ENCODE peak calls at places on chromosomes 3 and 15, in eight cellular contexts. M, D, T, R, X, G, Y and A are unnamed samples.

GRCh38 chr3:22960326-22960984 is 242.7 kb upstream of the UBE2E2 start:
- DNase-seq in M (no peak), D (no peak), T (peak), R (peak), X (no peak), G (peak), Y (peak), A (peak)

GRCh38 chr15:62809106-62809967 is 233.2 kb upstream of the TPM1 start:
- DNase-seq in M (no peak), D (no peak), T (peak), R (no peak), X (no peak), G (peak), Y (peak), A (no peak)

GRCh38 chr3:77081240-77081661 is 41.4 kb downstream of the ROBO2 start:
- DNase-seq in M (no peak), D (no peak), T (peak), R (peak), X (no peak), G (peak), Y (peak), A (no peak)

GRCh38 chr15:62444104-62445027 is 279.3 kb upstream of the C2CD4B start:
- DNase-seq in M (no peak), D (no peak), T (peak), R (no peak), X (no peak), G (peak), Y (peak), A (no peak)

GRCh38 chr15:23567921-23568320 is 2.4 kb downstream of the MKRN3 start:
- DNase-seq in M (no peak), D (no peak), T (no peak), R (no peak), X (no peak), G (no peak), Y (no peak), A (no peak)

GRCh38 chr15:74383695-74384565 is 16.5 kb upstream of the CYP11A1 start:
- DNase-seq in M (peak), D (peak), T (peak), R (no peak), X (no peak), G (no peak), Y (no peak), A (no peak)

GRCh38 chr15:67080118-67080899 is 14.9 kb downstream of the SMAD3 start:
- DNase-seq in M (no peak), D (no peak), T (no peak), R (peak), X (no peak), G (peak), Y (no peak), A (peak)

GRCh38 chr3:101963902-101964362 is 114.6 kb downstream of the NFKBIZ start:
- DNase-seq in M (no peak), D (no peak), T (peak), R (no peak), X (no peak), G (peak), Y (no peak), A (peak)

GRCh38 chr3:188707396-188708288 is 464.1 kb upstream of the TPRG1 start:
- DNase-seq in M (no peak), D (no peak), T (peak), R (no peak), X (no peak), G (no peak), Y (no peak), A (no peak)

GRCh38 chr3:55587476-55587875 is 100.4 kb upstream of the WNT5A start:
- DNase-seq in M (no peak), D (no peak), T (no peak), R (no peak), X (no peak), G (no peak), Y (no peak), A (no peak)

GRCh38 chr3:157310329-157311065 is 126.2 kb upstream of the PTX3 start:
- DNase-seq in M (no peak), D (no peak), T (no peak), R (no peak), X (no peak), G (no peak), Y (no peak), A (no peak)

GRCh38 chr3:167917969-167918368 is 177.8 kb downstream of the GOLIM4 start:
- DNase-seq in M (no peak), D (no peak), T (no peak), R (no peak), X (no peak), G (no peak), Y (no peak), A (no peak)

GRCh38 chr3:38805765-38806386 is 10.1 kb downstream of the SCN10A start:
- DNase-seq in M (no peak), D (no peak), T (peak), R (peak), X (peak), G (peak), Y (peak), A (no peak)

GRCh38 chr15:75815811-75816719 is 27.2 kb upstream of the UBE2Q2 start:
- DNase-seq in M (no peak), D (no peak), T (peak), R (no peak), X (no peak), G (no peak), Y (no peak), A (no peak)

GRCh38 chr3:127061641-127062040 is 78.7 kb downstream of the PLXNA1 start:
- DNase-seq in M (no peak), D (no peak), T (no peak), R (no peak), X (no peak), G (no peak), Y (no peak), A (no peak)

GRCh38 chr15:33091983-33092688 is 102.4 kb downstream of the FMN1 start:
- DNase-seq in M (peak), D (no peak), T (no peak), R (no peak), X (no peak), G (no peak), Y (no peak), A (no peak)

GRCh38 chr15:69686626-69687025 is 234.0 kb downstream of the RPLP1 start:
- DNase-seq in M (no peak), D (no peak), T (no peak), R (no peak), X (no peak), G (no peak), Y (no peak), A (no peak)

GRCh38 chr3:191388823-191389222 is 58.5 kb upstream of the UTS2B start:
- DNase-seq in M (no peak), D (no peak), T (no peak), R (no peak), X (no peak), G (no peak), Y (no peak), A (no peak)

GRCh38 chr3:79383402-79384012 is 384.3 kb downstream of the ROBO1 start:
- DNase-seq in M (no peak), D (no peak), T (no peak), R (no peak), X (no peak), G (peak), Y (peak), A (no peak)

GRCh38 chr3:36774072-36774471 is 9.7 kb upstream of the DCLK3 start:
- DNase-seq in M (no peak), D (no peak), T (no peak), R (no peak), X (no peak), G (no peak), Y (peak), A (no peak)

GRCh38 chr3:157027861-157028745 is 131.8 kb downstream of the CCNL1 start:
- DNase-seq in M (no peak), D (no peak), T (no peak), R (no peak), X (no peak), G (no peak), Y (no peak), A (no peak)

GRCh38 chr15:90665288-90666134 is 51.6 kb upstream of the BLM start:
- DNase-seq in M (peak), D (peak), T (peak), R (peak), X (peak), G (peak), Y (peak), A (peak)

GRCh38 chr15:85727068-85727467 is 67.7 kb downstream of the KLHL25 start:
- DNase-seq in M (no peak), D (no peak), T (no peak), R (no peak), X (no peak), G (peak), Y (no peak), A (no peak)

GRCh38 chr3:63979093-63979492 is 44.2 kb downstream of the PSMD6 start:
- DNase-seq in M (peak), D (no peak), T (peak), R (no peak), X (no peak), G (peak), Y (peak), A (no peak)